ENCODE peak calls at places on chromosomes 13 and 19, in five cellular contexts. One of them, this sample, is unnamed.
A peak's percentile ranks its signal among the peaks of the same experiment; 100 is the strongest.

GRCh38 chr19:46428278-46429141 is at the start of gene PNMA8C:
- DNase-seq in DMS 273 treated with DMSO at 0.1 percent for 48 hours: no peak
- DNase-seq in dermis blood vessel endothelial cell: peak; percentile 59
- DNase-seq in activated CD4-positive, alpha-beta memory T cell treated with anti-CD3 and anti-CD28 coated beads for 36 hours: peak; percentile 72
- DNase-seq in stimulated activated CD4-positive, alpha-beta T cell treated with anti-CD3 and anti-CD28 coated beads, Interleukin-1b, Interleukin-23, amount 100 ng/mL, for 1 hour: no peak
- DNase-seq in this sample: no peak

GRCh38 chr13:67416047-67416925 is 186.2 kb upstream of the PCDH9 start:
- DNase-seq in DMS 273 treated with DMSO at 0.1 percent for 48 hours: no peak
- DNase-seq in dermis blood vessel endothelial cell: no peak
- DNase-seq in stimulated activated CD4-positive, alpha-beta T cell treated with anti-CD3 and anti-CD28 coated beads, Interleukin-1b, Interleukin-23, amount 100 ng/mL, for 1 hour: no peak
- DNase-seq in activated CD4-positive, alpha-beta memory T cell treated with anti-CD3 and anti-CD28 coated beads for 36 hours: no peak
- DNase-seq in this sample: peak; percentile 23

GRCh38 chr19:6228523-6229215 is 51.1 kb downstream of the MLLT1 start:
- DNase-seq in DMS 273 treated with DMSO at 0.1 percent for 48 hours: no peak
- DNase-seq in activated CD4-positive, alpha-beta memory T cell treated with anti-CD3 and anti-CD28 coated beads for 36 hours: no peak
- DNase-seq in dermis blood vessel endothelial cell: no peak
- DNase-seq in stimulated activated CD4-positive, alpha-beta T cell treated with anti-CD3 and anti-CD28 coated beads, Interleukin-1b, Interleukin-23, amount 100 ng/mL, for 1 hour: no peak
- DNase-seq in this sample: no peak

GRCh38 chr19:10603873-10604459 is 16.9 kb upstream of the AP1M2 start:
- DNase-seq in activated CD4-positive, alpha-beta memory T cell treated with anti-CD3 and anti-CD28 coated beads for 36 hours: peak; percentile 55
- DNase-seq in DMS 273 treated with DMSO at 0.1 percent for 48 hours: no peak
- DNase-seq in dermis blood vessel endothelial cell: peak; percentile 85
- DNase-seq in stimulated activated CD4-positive, alpha-beta T cell treated with anti-CD3 and anti-CD28 coated beads, Interleukin-1b, Interleukin-23, amount 100 ng/mL, for 1 hour: no peak
- DNase-seq in this sample: no peak

GRCh38 chr19:572891-573825 is 762 bp downstream of the BSG start:
- DNase-seq in activated CD4-positive, alpha-beta memory T cell treated with anti-CD3 and anti-CD28 coated beads for 36 hours: peak; percentile 34
- DNase-seq in stimulated activated CD4-positive, alpha-beta T cell treated with anti-CD3 and anti-CD28 coated beads, Interleukin-1b, Interleukin-23, amount 100 ng/mL, for 1 hour: no peak
- DNase-seq in dermis blood vessel endothelial cell: peak; percentile 73
- DNase-seq in DMS 273 treated with DMSO at 0.1 percent for 48 hours: no peak
- DNase-seq in this sample: no peak

GRCh38 chr19:18044825-18045304 is 36.9 kb downstream of the ARRDC2 start:
- DNase-seq in dermis blood vessel endothelial cell: no peak
- DNase-seq in stimulated activated CD4-positive, alpha-beta T cell treated with anti-CD3 and anti-CD28 coated beads, Interleukin-1b, Interleukin-23, amount 100 ng/mL, for 1 hour: peak; percentile 58
- DNase-seq in DMS 273 treated with DMSO at 0.1 percent for 48 hours: peak; percentile 98
- DNase-seq in activated CD4-positive, alpha-beta memory T cell treated with anti-CD3 and anti-CD28 coated beads for 36 hours: peak; percentile 97
- DNase-seq in this sample: no peak

GRCh38 chr19:18633321-18633720 is 3.5 kb upstream of the KLHL26 start:
- DNase-seq in dermis blood vessel endothelial cell: no peak
- DNase-seq in activated CD4-positive, alpha-beta memory T cell treated with anti-CD3 and anti-CD28 coated beads for 36 hours: no peak
- DNase-seq in DMS 273 treated with DMSO at 0.1 percent for 48 hours: peak; percentile 46
- DNase-seq in stimulated activated CD4-positive, alpha-beta T cell treated with anti-CD3 and anti-CD28 coated beads, Interleukin-1b, Interleukin-23, amount 100 ng/mL, for 1 hour: no peak
- DNase-seq in this sample: no peak

GRCh38 chr19:41144403-41144802 is 30.2 kb downstream of the CYP2F1 start:
- DNase-seq in DMS 273 treated with DMSO at 0.1 percent for 48 hours: peak; percentile 15
- DNase-seq in stimulated activated CD4-positive, alpha-beta T cell treated with anti-CD3 and anti-CD28 coated beads, Interleukin-1b, Interleukin-23, amount 100 ng/mL, for 1 hour: peak; percentile 78
- DNase-seq in dermis blood vessel endothelial cell: peak; percentile 93
- DNase-seq in activated CD4-positive, alpha-beta memory T cell treated with anti-CD3 and anti-CD28 coated beads for 36 hours: peak; percentile 91
- DNase-seq in this sample: peak; percentile 64

GRCh38 chr19:13881231-13881691 is 4.3 kb downstream of the NANOS3 start:
- DNase-seq in DMS 273 treated with DMSO at 0.1 percent for 48 hours: no peak
- DNase-seq in dermis blood vessel endothelial cell: no peak
- DNase-seq in activated CD4-positive, alpha-beta memory T cell treated with anti-CD3 and anti-CD28 coated beads for 36 hours: peak; percentile 46
- DNase-seq in stimulated activated CD4-positive, alpha-beta T cell treated with anti-CD3 and anti-CD28 coated beads, Interleukin-1b, Interleukin-23, amount 100 ng/mL, for 1 hour: no peak
- DNase-seq in this sample: no peak

GRCh38 chr19:2841858-2842574 is 741 bp downstream of the ZNF555 start:
- DNase-seq in DMS 273 treated with DMSO at 0.1 percent for 48 hours: no peak
- DNase-seq in activated CD4-positive, alpha-beta memory T cell treated with anti-CD3 and anti-CD28 coated beads for 36 hours: peak; percentile 11
- DNase-seq in dermis blood vessel endothelial cell: no peak
- DNase-seq in stimulated activated CD4-positive, alpha-beta T cell treated with anti-CD3 and anti-CD28 coated beads, Interleukin-1b, Interleukin-23, amount 100 ng/mL, for 1 hour: no peak
- DNase-seq in this sample: no peak

GRCh38 chr19:45729774-45730388 is 815 bp downstream of the FBXO46 start:
- DNase-seq in activated CD4-positive, alpha-beta memory T cell treated with anti-CD3 and anti-CD28 coated beads for 36 hours: peak; percentile 54
- DNase-seq in stimulated activated CD4-positive, alpha-beta T cell treated with anti-CD3 and anti-CD28 coated beads, Interleukin-1b, Interleukin-23, amount 100 ng/mL, for 1 hour: no peak
- DNase-seq in DMS 273 treated with DMSO at 0.1 percent for 48 hours: no peak
- DNase-seq in dermis blood vessel endothelial cell: peak; percentile 55
- DNase-seq in this sample: peak; percentile 33

GRCh38 chr13:83881917-83882625 is at the start of gene SLITRK1:
- DNase-seq in dermis blood vessel endothelial cell: no peak
- DNase-seq in stimulated activated CD4-positive, alpha-beta T cell treated with anti-CD3 and anti-CD28 coated beads, Interleukin-1b, Interleukin-23, amount 100 ng/mL, for 1 hour: no peak
- DNase-seq in DMS 273 treated with DMSO at 0.1 percent for 48 hours: peak; percentile 14
- DNase-seq in activated CD4-positive, alpha-beta memory T cell treated with anti-CD3 and anti-CD28 coated beads for 36 hours: peak; percentile 35
- DNase-seq in this sample: peak; percentile 17

This sample was measured in HuH-7.5.